ENCODE peak calls at places on chromosomes 6 and 20, in six cellular contexts. R is AG04449, J is GM12865, L is AG10803, N is pancreas, F is choroid plexus epithelial cell. T is an unnamed sample.

GRCh38 chr20:25327521-25328235 is 63.0 kb downstream of the ABHD12 start:
- DNase-seq in R (no peak), J (no peak), L (no peak), N (no peak), F (no peak), T (no peak)

GRCh38 chr6:165872811-165873210 is 209.8 kb upstream of the PDE10A start:
- DNase-seq in R (no peak), J (no peak), L (no peak), N (no peak), F (no peak), T (no peak)

GRCh38 chr20:31751126-31751525 is 12.0 kb downstream of the TPX2 start:
- DNase-seq in R (peak), J (no peak), L (peak), N (no peak), F (peak), T (peak)

GRCh38 chr6:32216998-32217397 is 6.9 kb downstream of the NOTCH4 start:
- DNase-seq in R (no peak), J (no peak), L (no peak), N (no peak), F (no peak), T (no peak)

GRCh38 chr20:52943185-52943841 is 28.8 kb upstream of the TSHZ2 start:
- DNase-seq in R (no peak), J (no peak), L (peak), N (no peak), F (peak), T (no peak)

GRCh38 chr6:132161283-132161682 is 210.1 kb upstream of the CCN2 start:
- DNase-seq in R (no peak), J (peak), L (peak), N (no peak), F (peak), T (peak)

GRCh38 chr6:47701374-47701773 is 3.0 kb downstream of the ADGRF4 start:
- DNase-seq in R (no peak), J (peak), L (no peak), N (no peak), F (no peak), T (peak)

GRCh38 chr6:46098678-46099077 is 31.1 kb upstream of the ENPP4 start:
- DNase-seq in R (no peak), J (no peak), L (no peak), N (peak), F (no peak), T (no peak)

GRCh38 chr20:11271920-11272594 is 598.3 kb upstream of the JAG1 start:
- DNase-seq in R (no peak), J (no peak), L (no peak), N (no peak), F (no peak), T (no peak)

GRCh38 chr20:25223179-25223661 is 24.7 kb upstream of the PYGB start:
- DNase-seq in R (peak), J (peak), L (peak), N (no peak), F (peak), T (peak)

GRCh38 chr6:75267461-75267860 is 17.1 kb downstream of the TMEM30A start:
- DNase-seq in R (no peak), J (no peak), L (no peak), N (no peak), F (no peak), T (no peak)

GRCh38 chr6:168157272-168158007 is 78.4 kb upstream of the FRMD1 start:
- DNase-seq in R (peak), J (no peak), L (peak), N (no peak), F (peak), T (peak)

GRCh38 chr6:10759312-10759839 is 11.8 kb downstream of the TMEM14B start:
- DNase-seq in R (peak), J (peak), L (peak), N (no peak), F (peak), T (peak)

GRCh38 chr6:11645016-11645415 is 107.5 kb downstream of the TMEM170B start:
- DNase-seq in R (peak), J (no peak), L (peak), N (no peak), F (peak), T (no peak)

GRCh38 chr6:121354764-121355163 is 20.5 kb upstream of the TBC1D32 start:
- DNase-seq in R (no peak), J (no peak), L (no peak), N (no peak), F (peak), T (no peak)
- TF ChIP-seq CTCF in R (peak), J (peak), L (peak), N (peak), F (peak), T (peak)

DNA sequence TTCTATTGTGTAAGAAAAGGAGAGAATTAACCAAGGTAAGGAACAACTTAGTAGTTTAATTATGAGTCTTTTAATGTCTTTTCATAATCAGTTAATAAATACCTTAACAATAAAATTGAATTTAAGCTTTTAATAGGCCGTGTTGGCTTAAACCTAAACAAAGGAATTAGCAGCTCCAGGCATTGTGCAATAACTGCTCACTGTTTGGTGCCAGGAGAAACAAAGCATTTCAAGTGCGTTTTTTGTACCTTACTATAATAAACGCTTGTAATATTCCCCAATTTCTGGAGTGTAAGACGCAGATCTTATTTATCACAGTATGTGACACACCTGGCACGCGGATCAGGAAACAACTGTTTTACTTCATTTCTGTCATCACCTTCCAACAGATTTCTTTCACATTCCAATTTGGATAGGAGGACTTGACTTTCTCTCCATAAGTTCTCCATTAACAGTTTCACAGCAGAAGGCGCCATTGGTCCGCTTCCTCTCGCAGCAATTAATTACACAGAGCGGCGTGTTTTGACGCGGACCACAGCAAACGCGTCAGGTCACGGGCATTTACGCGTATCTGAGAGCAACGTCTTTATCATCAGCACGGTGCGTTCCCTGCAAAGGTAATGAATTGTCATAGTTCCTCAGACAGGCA is 335.8 kb upstream of the NT5E start:
- DNase-seq in R (no peak), J (no peak), L (peak), N (no peak), F (peak), T (no peak)
- H3K4me3 ChIP-seq in R (peak), J (no peak), L (peak), N (no peak), F (no peak), T (no peak)

GRCh38 chr6:30397697-30398096 is 52.7 kb downstream of the RPP21 start:
- DNase-seq in R (no peak), J (peak), L (no peak), N (no peak), F (no peak), T (no peak)
- TF ChIP-seq CTCF in R (no peak), J (no peak), L (no peak), N (no peak), F (no peak), T (no peak)

GRCh38 chr6:66992660-66993059 is 1285.6 kb upstream of the EYS start:
- DNase-seq in R (no peak), J (no peak), L (no peak), N (no peak), F (no peak), T (no peak)

GRCh38 chr6:66995669-66996068 is 1288.6 kb upstream of the EYS start:
- DNase-seq in R (no peak), J (no peak), L (no peak), N (no peak), F (no peak), T (no peak)

GRCh38 chr6:66993272-66993671 is 1286.2 kb upstream of the EYS start:
- DNase-seq in R (no peak), J (peak), L (no peak), N (no peak), F (no peak), T (no peak)
- H3K4me3 ChIP-seq in R (no peak), J (no peak), L (no peak), N (no peak), F (no peak), T (no peak)

DNA sequence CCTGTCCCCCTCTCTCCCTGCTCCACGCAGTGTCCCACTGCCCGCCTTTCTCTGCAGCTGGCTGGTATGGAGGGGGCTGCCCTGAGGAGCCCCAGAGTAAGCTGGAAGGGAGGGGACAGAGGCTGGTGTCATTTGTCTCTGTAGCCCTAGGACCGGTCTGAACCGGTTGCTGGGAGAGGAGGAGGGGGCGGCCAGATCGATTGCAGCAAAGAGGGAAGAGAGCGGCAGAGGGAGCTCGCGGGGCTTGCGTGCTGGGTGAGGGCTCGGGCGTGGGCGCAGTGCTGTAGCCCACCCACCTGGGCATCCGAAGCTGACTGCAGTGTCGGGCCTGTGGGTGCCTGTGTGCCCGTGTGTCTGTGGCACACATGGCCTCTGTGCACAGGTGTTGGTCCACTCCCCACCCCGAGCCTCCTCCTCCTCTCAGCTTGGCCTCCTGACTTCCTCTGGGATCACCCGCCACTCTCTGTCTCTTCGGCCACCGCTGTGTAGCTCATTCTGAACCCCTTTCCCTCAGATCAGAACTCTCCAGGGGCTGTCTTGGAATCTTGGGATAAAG is 50.7 kb downstream of the SRC start:
- DNase-seq in R (no peak), J (no peak), L (no peak), N (no peak), F (no peak), T (no peak)
- TF ChIP-seq CTCF in R (no peak), J (no peak), L (no peak), N (no peak), F (no peak), T (no peak)

GRCh38 chr20:63102720-63103375 is 96.1 kb upstream of the BHLHE23 start:
- DNase-seq in R (no peak), J (peak), L (peak), N (no peak), F (peak), T (no peak)

GRCh38 chr20:63103402-63104311 is 96.9 kb upstream of the BHLHE23 start:
- DNase-seq in R (no peak), J (no peak), L (no peak), N (no peak), F (peak), T (no peak)

GRCh38 chr20:63100926-63101699 is 94.3 kb upstream of the BHLHE23 start:
- DNase-seq in R (no peak), J (no peak), L (no peak), N (no peak), F (no peak), T (no peak)

GRCh38 chr20:63100401-63100925 is 93.7 kb upstream of the BHLHE23 start:
- DNase-seq in R (no peak), J (no peak), L (no peak), N (no peak), F (no peak), T (no peak)

DNA sequence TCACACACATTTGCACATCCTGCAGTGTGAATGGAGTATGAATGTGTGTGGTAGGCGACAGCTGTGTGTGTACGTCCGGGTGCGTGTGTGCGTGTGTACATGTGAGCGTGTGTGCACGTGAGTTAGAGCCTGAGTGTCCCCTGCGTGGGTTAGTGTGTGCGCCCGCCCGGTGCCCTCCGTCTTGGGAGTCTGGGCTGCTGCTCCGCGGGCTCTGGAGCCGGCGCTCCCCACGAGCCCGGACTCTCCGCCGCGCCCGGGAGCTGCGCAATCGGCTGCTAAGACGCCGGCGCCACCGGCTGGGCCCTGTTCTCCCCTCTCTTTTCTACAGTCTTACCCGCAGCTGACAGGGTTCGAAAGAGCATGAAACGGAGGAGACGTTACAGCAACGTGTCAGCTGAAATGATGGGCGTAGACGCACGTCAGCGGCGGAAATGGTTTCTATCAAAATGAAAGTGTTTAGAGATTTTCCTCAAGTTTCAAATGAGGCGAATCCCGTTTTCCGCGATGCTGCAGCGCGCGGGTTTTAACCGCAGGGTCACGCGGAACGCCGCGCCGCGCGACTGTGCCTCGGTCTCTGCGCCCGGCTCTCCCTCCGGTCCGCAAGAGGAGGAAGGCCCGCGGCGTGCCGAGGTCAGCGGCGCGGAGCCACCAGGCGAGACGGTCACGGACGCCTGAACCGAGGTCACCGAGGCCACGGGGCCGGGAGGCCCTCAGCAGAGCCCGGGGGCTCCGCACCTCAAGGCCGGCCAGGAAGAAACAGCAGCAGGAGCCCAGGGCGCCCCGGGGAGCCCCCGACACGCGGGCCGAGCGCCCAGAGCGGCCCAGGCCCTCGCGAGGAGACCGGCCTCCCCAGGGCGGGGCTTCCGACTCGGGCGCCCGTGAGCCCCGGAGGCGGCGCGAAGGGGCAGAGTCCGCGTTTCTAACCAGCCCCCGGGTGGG is 95.3 kb upstream of the BHLHE23 start:
- DNase-seq in R (no peak), J (peak), L (peak), N (no peak), F (peak), T (no peak)
- H3K4me3 ChIP-seq in R (peak), J (peak), L (peak), N (peak), F (peak), T (peak)

GRCh38 chr20:1210501-1210900 is 7.2 kb downstream of the C20orf202 start:
- DNase-seq in R (no peak), J (no peak), L (no peak), N (no peak), F (peak), T (no peak)

GRCh38 chr20:1211954-1212497 is 8.8 kb downstream of the C20orf202 start:
- DNase-seq in R (no peak), J (no peak), L (no peak), N (no peak), F (no peak), T (no peak)

GRCh38 chr20:1207293-1207884 is 4.1 kb downstream of the C20orf202 start:
- DNase-seq in R (no peak), J (no peak), L (no peak), N (no peak), F (no peak), T (no peak)

GRCh38 chr20:1206749-1207148 is 3.5 kb downstream of the C20orf202 start:
- DNase-seq in R (no peak), J (no peak), L (no peak), N (no peak), F (no peak), T (no peak)

GRCh38 chr20:1209447-1210387 is 6.5 kb downstream of the C20orf202 start:
- DNase-seq in R (no peak), J (no peak), L (no peak), N (no peak), F (peak), T (no peak)
- TF ChIP-seq CTCF in R (peak), J (no peak), L (peak), N (no peak), F (peak), T (peak)

GRCh38 chr6:117485433-117485832 is 3.0 kb downstream of the DCBLD1 start:
- DNase-seq in R (no peak), J (no peak), L (no peak), N (no peak), F (no peak), T (no peak)
- H3K4me3 ChIP-seq in R (no peak), J (no peak), L (no peak), N (no peak), F (no peak), T (no peak)

T was measured in kidney epithelial cell.